ENCODE peak calls at places on chromosomes 16 and 17, in five cellular contexts. One of them, this sample, is unnamed. For H3K4me1, the result is how much of the 10 kb centered on the place peaks cover.

GRCh38 chr17:61235821-61236197 is 163.8 kb upstream of the TBX2 start:
- DNase-seq in Peyer's patch: no peak
- DNase-seq in K562: no peak
- DNase-seq in stomach: no peak
- DNase-seq in psoas muscle: no peak
- DNase-seq in this sample: peak

GRCh38 chr16:57446530-57447141 is 549 bp downstream of the CIAPIN1 start:
- DNase-seq in stomach: peak
- DNase-seq in Peyer's patch: no peak
- DNase-seq in psoas muscle: peak
- DNase-seq in K562: peak
- DNase-seq in this sample: no peak

GRCh38 chr17:58534331-58534730 is 19.9 kb upstream of the MTMR4 start:
- DNase-seq in stomach: no peak
- DNase-seq in K562: no peak
- DNase-seq in Peyer's patch: no peak
- DNase-seq in psoas muscle: no peak
- DNase-seq in this sample: no peak

GRCh38 chr16:9476744-9477143 is 385.3 kb downstream of the HAPSTR1 start:
- DNase-seq in K562: no peak
- DNase-seq in stomach: no peak
- DNase-seq in psoas muscle: no peak
- DNase-seq in Peyer's patch: no peak
- DNase-seq in this sample: no peak

GRCh38 chr17:7393613-7394451 is 493 bp downstream of the PLSCR3 start:
- DNase-seq in psoas muscle: peak
- DNase-seq in stomach: peak
- DNase-seq in K562: peak
- DNase-seq in Peyer's patch: peak
- DNase-seq in this sample: peak

GRCh38 chr17:20010099-20010863 is 1.1 kb downstream of the SPECC1 start:
- DNase-seq in Peyer's patch: no peak
- DNase-seq in psoas muscle: no peak
- DNase-seq in K562: peak
- DNase-seq in stomach: peak
- DNase-seq in this sample: peak

GRCh38 chr16:48613061-48613957 is 3.3 kb upstream of the N4BP1 start:
- DNase-seq in psoas muscle: no peak
- DNase-seq in Peyer's patch: no peak
- DNase-seq in stomach: peak
- DNase-seq in K562: no peak
- DNase-seq in this sample: peak

GRCh38 chr16:72950669-72951068 is 97.3 kb downstream of the ZFHX3 start:
- DNase-seq in Peyer's patch: no peak
- DNase-seq in stomach: no peak
- DNase-seq in psoas muscle: no peak
- DNase-seq in K562: no peak
- DNase-seq in this sample: no peak

GRCh38 chr17:10126554-10127493 is 71.6 kb downstream of the GAS7 start:
- DNase-seq in stomach: no peak
- DNase-seq in Peyer's patch: no peak
- DNase-seq in K562: no peak
- DNase-seq in psoas muscle: peak
- DNase-seq in this sample: no peak
- H3K4me1 ChIP-seq in stomach: under half
- H3K4me1 ChIP-seq in Peyer's patch: under half
- H3K4me1 ChIP-seq in K562: under half
- H3K4me1 ChIP-seq in psoas muscle: under half
- H3K4me1 ChIP-seq in this sample: under half

DNA sequence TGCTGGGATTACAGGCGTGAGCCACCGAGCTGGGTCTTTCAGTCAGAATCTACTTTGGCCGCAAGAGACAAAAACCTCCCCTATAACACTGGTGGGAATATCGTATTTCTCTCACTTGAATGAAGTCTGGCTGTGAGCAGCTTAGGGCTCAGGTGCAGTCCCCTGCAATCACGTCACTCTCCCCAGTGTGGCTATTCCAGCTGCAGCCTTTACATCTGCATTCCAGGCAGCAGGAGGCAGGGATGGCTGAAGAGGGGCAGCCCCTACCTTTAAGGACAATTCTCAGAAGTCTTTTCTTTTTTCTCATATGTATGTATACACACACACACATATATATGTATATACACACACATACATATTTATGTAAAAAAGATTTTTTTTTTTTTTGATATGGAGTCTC is 3.0 kb downstream of the DEF8 start:
- DNase-seq in K562: no peak
- DNase-seq in stomach: no peak
- DNase-seq in Peyer's patch: no peak
- DNase-seq in psoas muscle: no peak
- DNase-seq in this sample: no peak
- TF ChIP-seq CTCF in K562: no peak
- TF ChIP-seq CTCF in stomach: no peak
- TF ChIP-seq CTCF in Peyer's patch: no peak
- TF ChIP-seq CTCF in psoas muscle: no peak
- TF ChIP-seq CTCF in this sample: no peak

GRCh38 chr16:10979717-10980601 is 35.6 kb downstream of the CLEC16A start:
- DNase-seq in K562: no peak
- DNase-seq in stomach: no peak
- DNase-seq in psoas muscle: peak
- DNase-seq in Peyer's patch: no peak
- DNase-seq in this sample: no peak
- H3K4me3 ChIP-seq in K562: no peak
- H3K4me3 ChIP-seq in stomach: no peak
- H3K4me3 ChIP-seq in psoas muscle: no peak
- H3K4me3 ChIP-seq in Peyer's patch: no peak
- H3K4me3 ChIP-seq in this sample: no peak

GRCh38 chr17:4327638-4328037 is 38.8 kb downstream of the UBE2G1 start:
- DNase-seq in stomach: no peak
- DNase-seq in psoas muscle: peak
- DNase-seq in K562: no peak
- DNase-seq in Peyer's patch: no peak
- DNase-seq in this sample: no peak
- H3K4me1 ChIP-seq in stomach: under half
- H3K4me1 ChIP-seq in psoas muscle: half or more
- H3K4me1 ChIP-seq in K562: under half
- H3K4me1 ChIP-seq in Peyer's patch: under half
- H3K4me1 ChIP-seq in this sample: under half

GRCh38 chr17:72528683-72529082 is 407.9 kb downstream of the SOX9 start:
- DNase-seq in psoas muscle: no peak
- DNase-seq in Peyer's patch: no peak
- DNase-seq in stomach: no peak
- DNase-seq in K562: no peak
- DNase-seq in this sample: no peak

GRCh38 chr17:72527819-72528218 is 407.0 kb downstream of the SOX9 start:
- DNase-seq in psoas muscle: no peak
- DNase-seq in stomach: no peak
- DNase-seq in K562: no peak
- DNase-seq in Peyer's patch: no peak
- DNase-seq in this sample: no peak

GRCh38 chr17:72531729-72532128 is 410.9 kb downstream of the SOX9 start:
- DNase-seq in Peyer's patch: no peak
- DNase-seq in K562: no peak
- DNase-seq in psoas muscle: no peak
- DNase-seq in stomach: no peak
- DNase-seq in this sample: no peak

GRCh38 chr17:72530409-72530808 is 409.6 kb downstream of the SOX9 start:
- DNase-seq in Peyer's patch: no peak
- DNase-seq in psoas muscle: no peak
- DNase-seq in stomach: no peak
- DNase-seq in K562: no peak
- DNase-seq in this sample: no peak

GRCh38 chr17:72529386-72529785 is 408.6 kb downstream of the SOX9 start:
- DNase-seq in Peyer's patch: no peak
- DNase-seq in K562: no peak
- DNase-seq in psoas muscle: no peak
- DNase-seq in stomach: no peak
- DNase-seq in this sample: no peak
- TF ChIP-seq CTCF in Peyer's patch: no peak
- TF ChIP-seq CTCF in K562: no peak
- TF ChIP-seq CTCF in psoas muscle: no peak
- TF ChIP-seq CTCF in stomach: no peak
- TF ChIP-seq CTCF in this sample: no peak

DNA sequence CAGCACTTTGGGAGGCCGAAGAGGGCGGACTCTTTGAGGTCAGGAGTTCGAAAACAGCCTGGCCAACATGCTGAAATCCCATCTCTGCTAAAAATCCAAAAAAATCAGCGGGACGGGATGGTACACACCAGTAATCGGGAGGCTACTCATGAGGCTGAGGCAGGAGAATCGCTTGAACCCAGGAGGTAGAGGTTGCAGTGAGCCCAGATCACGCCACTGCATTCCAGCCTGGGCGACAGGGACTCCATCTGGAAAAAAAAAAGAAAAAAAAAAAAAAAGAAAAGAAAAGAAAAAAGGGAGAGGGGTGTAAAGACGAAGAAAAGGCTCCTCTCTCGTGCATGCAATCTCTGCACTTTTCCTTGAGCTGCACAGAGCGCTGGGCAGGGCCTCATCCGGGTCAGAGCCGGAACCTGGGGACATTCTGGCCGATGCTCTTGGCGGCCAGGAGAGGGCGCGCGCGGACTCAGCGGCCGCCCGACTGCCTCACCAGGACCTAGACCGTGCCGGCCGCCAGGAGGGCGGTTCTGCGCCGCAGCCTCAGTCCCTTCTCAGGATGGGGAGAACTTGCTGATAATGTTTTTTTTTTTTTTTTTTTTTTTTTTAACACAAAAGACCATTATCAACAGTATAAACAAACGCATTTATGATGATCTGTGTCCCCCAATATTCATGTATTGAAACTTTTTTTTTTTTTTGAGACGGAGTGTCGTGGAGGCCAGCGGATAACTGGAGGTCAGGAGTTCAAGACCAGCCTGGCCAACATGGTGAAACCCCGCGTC is 8.2 kb upstream of the FLYWCH2 start:
- DNase-seq in stomach: peak
- DNase-seq in psoas muscle: peak
- DNase-seq in K562: peak
- DNase-seq in Peyer's patch: peak
- DNase-seq in this sample: peak
- H3K4me3 ChIP-seq in stomach: no peak
- H3K4me3 ChIP-seq in psoas muscle: peak
- H3K4me3 ChIP-seq in K562: no peak
- H3K4me3 ChIP-seq in Peyer's patch: no peak
- H3K4me3 ChIP-seq in this sample: no peak

GRCh38 chr17:82769041-82769440 is 17.2 kb downstream of the TBCD start:
- DNase-seq in psoas muscle: no peak
- DNase-seq in Peyer's patch: no peak
- DNase-seq in stomach: no peak
- DNase-seq in K562: no peak
- DNase-seq in this sample: no peak

GRCh38 chr17:82767041-82767754 is 15.3 kb downstream of the TBCD start:
- DNase-seq in Peyer's patch: no peak
- DNase-seq in K562: peak
- DNase-seq in stomach: peak
- DNase-seq in psoas muscle: no peak
- DNase-seq in this sample: peak

GRCh38 chr17:82765357-82765756 is 13.5 kb downstream of the TBCD start:
- DNase-seq in psoas muscle: peak
- DNase-seq in stomach: no peak
- DNase-seq in Peyer's patch: peak
- DNase-seq in K562: no peak
- DNase-seq in this sample: no peak
- H3K4me1 ChIP-seq in psoas muscle: under half
- H3K4me1 ChIP-seq in stomach: under half
- H3K4me1 ChIP-seq in Peyer's patch: under half
- H3K4me1 ChIP-seq in K562: under half
- H3K4me1 ChIP-seq in this sample: under half

GRCh38 chr16:75589301-75589700 is 23.1 kb downstream of the GABARAPL2 start:
- DNase-seq in Peyer's patch: no peak
- DNase-seq in K562: no peak
- DNase-seq in psoas muscle: peak
- DNase-seq in stomach: no peak
- DNase-seq in this sample: no peak

GRCh38 chr16:75593825-75594820 is 27.9 kb downstream of the GABARAPL2 start:
- DNase-seq in psoas muscle: no peak
- DNase-seq in K562: peak
- DNase-seq in Peyer's patch: no peak
- DNase-seq in stomach: no peak
- DNase-seq in this sample: no peak

GRCh38 chr16:75593308-75593707 is 27.1 kb downstream of the GABARAPL2 start:
- DNase-seq in K562: no peak
- DNase-seq in stomach: no peak
- DNase-seq in Peyer's patch: no peak
- DNase-seq in psoas muscle: no peak
- DNase-seq in this sample: no peak

GRCh38 chr16:75588716-75589115 is 22.5 kb downstream of the GABARAPL2 start:
- DNase-seq in K562: no peak
- DNase-seq in stomach: no peak
- DNase-seq in Peyer's patch: no peak
- DNase-seq in psoas muscle: no peak
- DNase-seq in this sample: no peak

DNA sequence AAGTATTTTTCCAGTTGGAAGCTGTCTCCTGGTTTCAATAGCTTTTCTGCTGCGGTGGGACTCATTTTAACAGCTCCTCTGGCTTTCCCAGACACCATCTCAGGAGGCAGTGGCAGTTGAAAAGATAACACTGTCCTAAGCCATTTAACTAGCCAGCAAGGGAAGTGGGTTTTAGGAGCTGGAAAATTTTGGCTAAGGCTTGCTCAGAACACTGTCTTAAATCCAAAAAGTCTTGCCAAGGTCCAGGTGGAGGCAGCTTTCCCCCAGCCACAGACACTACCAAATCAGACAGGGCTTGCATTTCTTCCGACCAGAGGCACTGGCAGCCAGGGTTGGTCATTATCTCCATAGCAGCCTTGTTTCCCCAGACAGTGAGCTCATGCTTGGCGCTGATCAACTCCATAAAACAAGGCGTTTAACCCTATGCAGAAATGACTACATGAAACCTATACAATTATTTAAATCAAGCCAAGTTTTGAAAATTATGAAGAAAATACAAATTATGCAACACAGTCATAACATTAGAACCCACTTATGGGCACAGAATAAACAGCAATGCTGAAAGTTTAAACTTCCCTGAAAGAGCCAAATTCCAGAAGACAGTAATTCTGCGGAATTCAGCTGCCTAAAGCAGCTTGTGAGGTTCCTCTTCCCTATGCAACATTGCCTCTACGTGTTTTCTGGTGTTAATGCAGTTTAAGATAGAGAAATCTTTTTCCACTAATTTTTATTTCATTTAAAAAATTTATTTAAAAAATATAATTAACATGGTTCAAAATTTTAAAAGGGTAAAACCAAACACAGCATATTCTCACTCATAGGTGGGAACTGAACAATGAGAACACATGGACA is 25.0 kb downstream of the GABARAPL2 start:
- DNase-seq in Peyer's patch: no peak
- DNase-seq in K562: peak
- DNase-seq in stomach: no peak
- DNase-seq in psoas muscle: peak
- DNase-seq in this sample: no peak
- TF ChIP-seq CTCF in Peyer's patch: no peak
- TF ChIP-seq CTCF in K562: peak
- TF ChIP-seq CTCF in stomach: no peak
- TF ChIP-seq CTCF in psoas muscle: no peak
- TF ChIP-seq CTCF in this sample: no peak

This sample was measured in Caco-2.